ENCODE peak calls at places on chromosome 18, in eight cellular contexts. N is lower leg skin, D is stomach, R is A549, H is H54, J is uterus, P is tibial nerve, B is heart left ventricle. Y is an unnamed sample.

GRCh38 chr18:55794288-55795052 is 206.5 kb upstream of the TCF4 start:
- DNase-seq in N (no peak), D (no peak), R (no peak), H (no peak), J (no peak), P (no peak), B (no peak), Y (no peak)

GRCh38 chr18:9422816-9423519 is 52.3 kb upstream of the RALBP1 start:
- DNase-seq in N (peak), D (peak), R (no peak), H (no peak), J (no peak), P (no peak), B (no peak), Y (no peak)

GRCh38 chr18:48142994-48143393 is 212.5 kb upstream of the SMAD2 start:
- DNase-seq in N (no peak), D (no peak), R (no peak), H (no peak), J (no peak), P (no peak), B (no peak), Y (no peak)

GRCh38 chr18:53946561-53946960 is 277.9 kb downstream of the MBD2 start:
- DNase-seq in N (no peak), D (no peak), R (no peak), H (no peak), J (no peak), P (no peak), B (no peak), Y (no peak)

GRCh38 chr18:27600245-27600644 is 415.1 kb upstream of the CHST9 start:
- DNase-seq in N (no peak), D (no peak), R (no peak), H (no peak), J (no peak), P (no peak), B (no peak), Y (no peak)

GRCh38 chr18:74546751-74547530 is 12.6 kb downstream of the CNDP1 start:
- DNase-seq in N (no peak), D (peak), R (no peak), H (peak), J (peak), P (peak), B (peak), Y (no peak)

GRCh38 chr18:51191139-51191717 is 6.3 kb downstream of the MEX3C start:
- DNase-seq in N (no peak), D (no peak), R (no peak), H (no peak), J (no peak), P (no peak), B (no peak), Y (no peak)

GRCh38 chr18:70693196-70693595 is 404.4 kb downstream of the SOCS6 start:
- DNase-seq in N (no peak), D (no peak), R (no peak), H (no peak), J (no peak), P (no peak), B (no peak), Y (no peak)

GRCh38 chr18:75208055-75208835 is 694 bp downstream of the PTGR3 start:
- DNase-seq in N (peak), D (peak), R (no peak), H (no peak), J (peak), P (peak), B (peak), Y (no peak)

GRCh38 chr18:2883137-2883671 is 36.4 kb downstream of the EMILIN2 start:
- DNase-seq in N (no peak), D (no peak), R (no peak), H (no peak), J (peak), P (no peak), B (no peak), Y (peak)

GRCh38 chr18:52869942-52870907 is 530.2 kb downstream of the DCC start:
- DNase-seq in N (no peak), D (no peak), R (no peak), H (no peak), J (no peak), P (no peak), B (peak), Y (no peak)

GRCh38 chr18:46377557-46377956 is 273.4 kb downstream of the HAUS1 start:
- DNase-seq in N (no peak), D (no peak), R (no peak), H (no peak), J (no peak), P (no peak), B (no peak), Y (no peak)

GRCh38 chr18:28040216-28040615 is 136.7 kb downstream of the CDH2 start:
- DNase-seq in N (no peak), D (no peak), R (no peak), H (no peak), J (no peak), P (no peak), B (no peak), Y (no peak)

GRCh38 chr18:61926532-61926931 is 33.7 kb upstream of the RNF152 start:
- DNase-seq in N (no peak), D (no peak), R (no peak), H (no peak), J (no peak), P (no peak), B (no peak), Y (no peak)

GRCh38 chr18:67199993-67200617 is 316.4 kb downstream of the DSEL start:
- DNase-seq in N (no peak), D (no peak), R (peak), H (no peak), J (no peak), P (peak), B (no peak), Y (no peak)

GRCh38 chr18:64645753-64646152 is 496.9 kb upstream of the LINC00305 start:
- DNase-seq in N (no peak), D (no peak), R (no peak), H (no peak), J (no peak), P (no peak), B (no peak), Y (no peak)

GRCh38 chr18:11981633-11982366 is 493 bp downstream of the IMPA2 start:
- DNase-seq in N (peak), D (peak), R (peak), H (no peak), J (peak), P (peak), B (peak), Y (no peak)

GRCh38 chr18:38009335-38009734 is 443.7 kb upstream of the CELF4 start:
- DNase-seq in N (no peak), D (no peak), R (no peak), H (no peak), J (no peak), P (no peak), B (no peak), Y (no peak)

GRCh38 chr18:47075098-47075883 is 39.9 kb upstream of the ELOA2 start:
- DNase-seq in N (no peak), D (no peak), R (peak), H (peak), J (no peak), P (no peak), B (no peak), Y (no peak)

GRCh38 chr18:74682998-74683311 is 85.3 kb downstream of the ZNF407 start:
- DNase-seq in N (no peak), D (no peak), R (no peak), H (no peak), J (no peak), P (no peak), B (no peak), Y (no peak)

GRCh38 chr18:967037-967576 is 62.4 kb downstream of the ADCYAP1 start:
- DNase-seq in N (no peak), D (no peak), R (no peak), H (no peak), J (no peak), P (no peak), B (no peak), Y (no peak)

GRCh38 chr18:32920796-32921787 is 148.3 kb upstream of the KLHL14 start:
- DNase-seq in N (no peak), D (no peak), R (peak), H (peak), J (no peak), P (no peak), B (no peak), Y (no peak)

GRCh38 chr18:47826157-47827074 is 104.0 kb downstream of the SMAD2 start:
- DNase-seq in N (no peak), D (no peak), R (no peak), H (no peak), J (no peak), P (no peak), B (no peak), Y (no peak)

GRCh38 chr18:69992776-69993175 is 45.1 kb upstream of the CD226 start:
- DNase-seq in N (no peak), D (no peak), R (no peak), H (no peak), J (no peak), P (no peak), B (no peak), Y (no peak)

GRCh38 chr18:39749154-39749553 is 2183.6 kb upstream of the CELF4 start:
- DNase-seq in N (no peak), D (no peak), R (no peak), H (no peak), J (no peak), P (no peak), B (no peak), Y (no peak)

GRCh38 chr18:8341481-8342230 is 267.6 kb upstream of the RAB12 start:
- DNase-seq in N (no peak), D (peak), R (peak), H (no peak), J (no peak), P (no peak), B (no peak), Y (no peak)

GRCh38 chr18:23981369-23981768 is 33.2 kb upstream of the TTC39C start:
- DNase-seq in N (no peak), D (no peak), R (no peak), H (no peak), J (no peak), P (no peak), B (no peak), Y (no peak)

GRCh38 chr18:47931707-47932103 is 1.2 kb upstream of the SMAD2 start:
- DNase-seq in N (no peak), D (peak), R (no peak), H (no peak), J (no peak), P (no peak), B (no peak), Y (no peak)

GRCh38 chr18:48915621-48916425 is 34.9 kb downstream of the SMAD7 start:
- DNase-seq in N (no peak), D (no peak), R (no peak), H (no peak), J (peak), P (no peak), B (no peak), Y (no peak)

GRCh38 chr18:40832362-40832761 is 1122.7 kb upstream of the PIK3C3 start:
- DNase-seq in N (no peak), D (no peak), R (no peak), H (no peak), J (no peak), P (no peak), B (no peak), Y (no peak)

GRCh38 chr18:79826966-79827365 is 29.2 kb downstream of the KCNG2 start:
- DNase-seq in N (no peak), D (no peak), R (no peak), H (no peak), J (no peak), P (no peak), B (no peak), Y (no peak)

GRCh38 chr18:60984496-60984895 is 348.7 kb upstream of the CDH20 start:
- DNase-seq in N (no peak), D (no peak), R (no peak), H (no peak), J (no peak), P (no peak), B (no peak), Y (no peak)

GRCh38 chr18:44680271-44681038 is at the start of gene SETBP1:
- DNase-seq in N (peak), D (peak), R (peak), H (no peak), J (peak), P (peak), B (peak), Y (peak)

GRCh38 chr18:49050462-49050861 is 99.7 kb upstream of the SMAD7 start:
- DNase-seq in N (no peak), D (no peak), R (no peak), H (no peak), J (no peak), P (no peak), B (no peak), Y (no peak)

GRCh38 chr18:38241736-38242135 is 676.1 kb upstream of the CELF4 start:
- DNase-seq in N (no peak), D (no peak), R (no peak), H (no peak), J (no peak), P (no peak), B (no peak), Y (no peak)

GRCh38 chr18:8930990-8931648 is 171.4 kb upstream of the NDUFV2 start:
- DNase-seq in N (no peak), D (no peak), R (no peak), H (no peak), J (no peak), P (no peak), B (no peak), Y (no peak)

GRCh38 chr18:38606841-38607240 is 1041.2 kb upstream of the CELF4 start:
- DNase-seq in N (no peak), D (no peak), R (no peak), H (no peak), J (no peak), P (no peak), B (no peak), Y (no peak)

GRCh38 chr18:5294618-5295230 is 802 bp downstream of the ZBTB14 start:
- DNase-seq in N (peak), D (peak), R (peak), H (peak), J (peak), P (peak), B (peak), Y (peak)

GRCh38 chr18:5297582-5297981 is 2.1 kb upstream of the ZBTB14 start:
- DNase-seq in N (no peak), D (no peak), R (no peak), H (no peak), J (no peak), P (no peak), B (no peak), Y (no peak)

GRCh38 chr18:5295231-5295920 is at the start of gene ZBTB14:
- DNase-seq in N (peak), D (peak), R (peak), H (peak), J (peak), P (peak), B (peak), Y (no peak)

GRCh38 chr18:5296706-5297320 is 1.3 kb upstream of the ZBTB14 start:
- DNase-seq in N (peak), D (peak), R (peak), H (peak), J (peak), P (peak), B (peak), Y (peak)

GRCh38 chr18:5295981-5296705 is 617 bp upstream of the ZBTB14 start:
- DNase-seq in N (peak), D (peak), R (peak), H (peak), J (peak), P (peak), B (peak), Y (peak)
- TF ChIP-seq POLR2A in N (no peak), D (no peak), R (peak), H (peak), J (peak), P (peak), B (no peak), Y (no peak)

GRCh38 chr18:10687161-10687925 is 161.5 kb downstream of the NAPG start:
- DNase-seq in N (peak), D (no peak), R (no peak), H (no peak), J (no peak), P (no peak), B (no peak), Y (no peak)

GRCh38 chr18:10681581-10682367 is 155.9 kb downstream of the NAPG start:
- DNase-seq in N (no peak), D (no peak), R (no peak), H (no peak), J (no peak), P (no peak), B (no peak), Y (no peak)

GRCh38 chr18:10689231-10689953 is 163.6 kb downstream of the NAPG start:
- DNase-seq in N (no peak), D (no peak), R (no peak), H (no peak), J (no peak), P (no peak), B (no peak), Y (no peak)

GRCh38 chr18:10682368-10682714 is 156.5 kb downstream of the NAPG start:
- DNase-seq in N (no peak), D (no peak), R (no peak), H (no peak), J (no peak), P (no peak), B (no peak), Y (no peak)

DNA sequence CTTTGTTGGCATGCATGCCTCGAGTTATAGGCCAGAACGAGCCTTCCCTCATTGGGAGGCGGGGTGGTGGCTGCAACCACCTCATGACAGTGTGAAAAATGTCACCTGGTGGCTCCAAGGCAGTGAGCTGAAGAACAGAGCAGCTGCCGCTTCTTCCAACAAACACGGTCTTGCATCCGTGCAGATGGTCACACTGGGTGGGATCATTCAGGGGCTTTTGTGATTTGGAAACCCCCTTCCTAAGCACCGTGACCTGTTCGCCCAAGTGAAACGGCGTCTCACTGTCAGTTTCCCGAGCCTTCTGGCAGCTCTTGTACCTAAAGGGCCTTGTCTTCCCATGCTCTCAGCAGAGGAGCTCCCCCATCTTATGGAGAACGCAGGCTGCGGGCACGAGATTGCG is 159.7 kb downstream of the NAPG start:
- DNase-seq in N (no peak), D (no peak), R (no peak), H (no peak), J (no peak), P (no peak), B (no peak), Y (no peak)
- TF ChIP-seq POLR2A in N (no peak), D (no peak), R (no peak), H (no peak), J (no peak), P (no peak), B (no peak), Y (no peak)

GRCh38 chr18:58451115-58451971 is 177.5 kb downstream of the ALPK2 start:
- DNase-seq in N (no peak), D (no peak), R (no peak), H (no peak), J (no peak), P (no peak), B (no peak), Y (no peak)
- TF ChIP-seq POLR2A in N (no peak), D (no peak), R (no peak), H (no peak), J (no peak), P (no peak), B (no peak), Y (no peak)

DNA sequence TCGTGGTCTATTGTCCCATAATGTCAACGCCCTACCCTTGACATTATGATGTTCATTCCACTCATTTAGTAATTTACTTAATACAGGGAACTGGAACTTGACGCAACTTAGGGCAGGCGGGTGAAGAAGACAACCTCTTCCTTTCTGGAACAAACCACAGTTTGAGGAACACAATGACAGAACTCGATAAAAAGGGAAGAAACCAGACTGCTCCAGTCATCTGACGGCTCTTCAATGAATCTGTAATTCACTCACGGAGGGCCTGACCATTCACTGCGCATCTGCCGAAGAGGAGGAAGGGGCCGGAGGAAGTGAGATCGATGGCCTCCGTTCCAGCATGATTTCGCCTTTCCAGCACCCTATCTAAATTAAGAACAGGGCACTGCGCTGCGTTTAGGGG is 83.2 kb downstream of the BCL2 start:
- DNase-seq in N (peak), D (no peak), R (no peak), H (no peak), J (no peak), P (peak), B (peak), Y (no peak)
- TF ChIP-seq POLR2A in N (no peak), D (no peak), R (no peak), H (no peak), J (no peak), P (no peak), B (no peak), Y (no peak)

Y was measured in suprapubic skin.